ENCODE peak calls at places on chromosome 9, in eight cellular contexts. One of them, this sample, is unnamed.

GRCh38 chr9:137085918-137086530 is 761 bp upstream of the MAN1B1 start:
- DNase-seq in memory B cell: no peak
- DNase-seq in RPMI7951: peak; percentile 82
- DNase-seq in lung: peak; percentile 45
- DNase-seq in brain microvascular endothelial cell: no peak
- DNase-seq in HT1080: peak; percentile 32
- DNase-seq in activated CD8-positive, alpha-beta memory T cell treated with anti-CD3 and anti-CD28 coated beads, Interleukin-2, amount 50 U/mL, for 4 hours: peak; percentile 33
- DNase-seq in SW 1271: no peak
- DNase-seq in this sample: peak; percentile 41

GRCh38 chr9:130128782-130129424 is 43.3 kb upstream of the NCS1 start:
- DNase-seq in memory B cell: peak; percentile 51
- DNase-seq in RPMI7951: peak; percentile 95
- DNase-seq in lung: peak; percentile 48
- DNase-seq in brain microvascular endothelial cell: peak; percentile 92
- DNase-seq in HT1080: peak; percentile 79
- DNase-seq in activated CD8-positive, alpha-beta memory T cell treated with anti-CD3 and anti-CD28 coated beads, Interleukin-2, amount 50 U/mL, for 4 hours: peak; percentile 58
- DNase-seq in SW 1271: no peak
- DNase-seq in this sample: peak; percentile 91

GRCh38 chr9:118578467-118578866 is 790.8 kb downstream of the BRINP1 start:
- DNase-seq in memory B cell: no peak
- DNase-seq in RPMI7951: peak; percentile 73
- DNase-seq in lung: no peak
- DNase-seq in brain microvascular endothelial cell: peak; percentile 68
- DNase-seq in HT1080: peak; percentile 66
- DNase-seq in activated CD8-positive, alpha-beta memory T cell treated with anti-CD3 and anti-CD28 coated beads, Interleukin-2, amount 50 U/mL, for 4 hours: no peak
- DNase-seq in SW 1271: no peak
- DNase-seq in this sample: peak; percentile 7

GRCh38 chr9:121744002-121744686 is 92.7 kb downstream of the DAB2IP start:
- DNase-seq in memory B cell: peak; percentile 12
- DNase-seq in RPMI7951: peak; percentile 47
- DNase-seq in lung: no peak
- DNase-seq in brain microvascular endothelial cell: peak; percentile 34
- DNase-seq in HT1080: peak; percentile 17
- DNase-seq in activated CD8-positive, alpha-beta memory T cell treated with anti-CD3 and anti-CD28 coated beads, Interleukin-2, amount 50 U/mL, for 4 hours: no peak
- DNase-seq in SW 1271: no peak
- DNase-seq in this sample: peak; percentile 51

GRCh38 chr9:129146441-129146933 is 31.6 kb downstream of the IER5L start:
- DNase-seq in memory B cell: no peak
- DNase-seq in RPMI7951: no peak
- DNase-seq in lung: no peak
- DNase-seq in brain microvascular endothelial cell: no peak
- DNase-seq in HT1080: no peak
- DNase-seq in activated CD8-positive, alpha-beta memory T cell treated with anti-CD3 and anti-CD28 coated beads, Interleukin-2, amount 50 U/mL, for 4 hours: no peak
- DNase-seq in SW 1271: no peak
- DNase-seq in this sample: peak; percentile 77

GRCh38 chr9:33254211-33254610 is 10.3 kb downstream of the BAG1 start:
- DNase-seq in memory B cell: no peak
- DNase-seq in RPMI7951: no peak
- DNase-seq in lung: no peak
- DNase-seq in brain microvascular endothelial cell: no peak
- DNase-seq in HT1080: no peak
- DNase-seq in activated CD8-positive, alpha-beta memory T cell treated with anti-CD3 and anti-CD28 coated beads, Interleukin-2, amount 50 U/mL, for 4 hours: no peak
- DNase-seq in SW 1271: no peak
- DNase-seq in this sample: no peak

GRCh38 chr9:132457508-132457907 is 47.5 kb downstream of the CFAP77 start:
- DNase-seq in memory B cell: no peak
- DNase-seq in RPMI7951: no peak
- DNase-seq in lung: no peak
- DNase-seq in brain microvascular endothelial cell: no peak
- DNase-seq in HT1080: no peak
- DNase-seq in activated CD8-positive, alpha-beta memory T cell treated with anti-CD3 and anti-CD28 coated beads, Interleukin-2, amount 50 U/mL, for 4 hours: no peak
- DNase-seq in SW 1271: no peak
- DNase-seq in this sample: no peak

GRCh38 chr9:101791938-101792337 is 53.5 kb upstream of the GRIN3A start:
- DNase-seq in memory B cell: no peak
- DNase-seq in RPMI7951: peak; percentile 6
- DNase-seq in lung: no peak
- DNase-seq in brain microvascular endothelial cell: peak; percentile 47
- DNase-seq in HT1080: peak; percentile 57
- DNase-seq in activated CD8-positive, alpha-beta memory T cell treated with anti-CD3 and anti-CD28 coated beads, Interleukin-2, amount 50 U/mL, for 4 hours: no peak
- DNase-seq in SW 1271: no peak
- DNase-seq in this sample: peak; percentile 29

GRCh38 chr9:71644819-71645362 is 123.4 kb downstream of the CEMIP2 start:
- DNase-seq in memory B cell: no peak
- DNase-seq in RPMI7951: no peak
- DNase-seq in lung: no peak
- DNase-seq in brain microvascular endothelial cell: no peak
- DNase-seq in HT1080: no peak
- DNase-seq in activated CD8-positive, alpha-beta memory T cell treated with anti-CD3 and anti-CD28 coated beads, Interleukin-2, amount 50 U/mL, for 4 hours: no peak
- DNase-seq in SW 1271: no peak
- DNase-seq in this sample: no peak

GRCh38 chr9:122837266-122837850 is 9.0 kb upstream of the PDCL start:
- DNase-seq in memory B cell: no peak
- DNase-seq in RPMI7951: no peak
- DNase-seq in lung: no peak
- DNase-seq in brain microvascular endothelial cell: no peak
- DNase-seq in HT1080: no peak
- DNase-seq in activated CD8-positive, alpha-beta memory T cell treated with anti-CD3 and anti-CD28 coated beads, Interleukin-2, amount 50 U/mL, for 4 hours: no peak
- DNase-seq in SW 1271: no peak
- DNase-seq in this sample: no peak

GRCh38 chr9:118529210-118529609 is 825.0 kb downstream of the TLR4 start:
- DNase-seq in memory B cell: no peak
- DNase-seq in RPMI7951: peak; percentile 55
- DNase-seq in lung: no peak
- DNase-seq in brain microvascular endothelial cell: peak; percentile 75
- DNase-seq in HT1080: peak; percentile 77
- DNase-seq in activated CD8-positive, alpha-beta memory T cell treated with anti-CD3 and anti-CD28 coated beads, Interleukin-2, amount 50 U/mL, for 4 hours: no peak
- DNase-seq in SW 1271: no peak
- DNase-seq in this sample: peak; percentile 1

GRCh38 chr9:96771124-96771523 is 6.8 kb downstream of the ZNF510 start:
- DNase-seq in memory B cell: no peak
- DNase-seq in RPMI7951: no peak
- DNase-seq in lung: no peak
- DNase-seq in brain microvascular endothelial cell: no peak
- DNase-seq in HT1080: no peak
- DNase-seq in activated CD8-positive, alpha-beta memory T cell treated with anti-CD3 and anti-CD28 coated beads, Interleukin-2, amount 50 U/mL, for 4 hours: no peak
- DNase-seq in SW 1271: no peak
- DNase-seq in this sample: no peak

GRCh38 chr9:121684381-121685145 is 33.1 kb downstream of the DAB2IP start:
- DNase-seq in memory B cell: no peak
- DNase-seq in RPMI7951: no peak
- DNase-seq in lung: no peak
- DNase-seq in brain microvascular endothelial cell: no peak
- DNase-seq in HT1080: peak; percentile 70
- DNase-seq in activated CD8-positive, alpha-beta memory T cell treated with anti-CD3 and anti-CD28 coated beads, Interleukin-2, amount 50 U/mL, for 4 hours: no peak
- DNase-seq in SW 1271: no peak
- DNase-seq in this sample: peak; percentile 43